ENCODE peak calls at places on chromosomes 13 and 19, in eight cellular contexts. One of them, this sample, is unnamed. For H3K4me1, the result is how much of the 10 kb centered on the place peaks cover.

GRCh38 chr13:32783067-32783466 is 196.8 kb downstream of the PDS5B start:
- DNase-seq in cardiac muscle cell: no peak
- DNase-seq in A549: no peak
- DNase-seq in CD4-positive, alpha-beta memory T cell: no peak
- DNase-seq in uterus: no peak
- DNase-seq in tibial artery: no peak
- DNase-seq in mesendoderm: no peak
- DNase-seq in ovary: no peak
- DNase-seq in this sample: no peak

GRCh38 chr13:49540552-49540951 is 44.8 kb downstream of the PHF11 start:
- DNase-seq in cardiac muscle cell: no peak
- DNase-seq in tibial artery: no peak
- DNase-seq in uterus: peak
- DNase-seq in ovary: no peak
- DNase-seq in CD4-positive, alpha-beta memory T cell: no peak
- DNase-seq in A549: no peak
- DNase-seq in mesendoderm: peak
- DNase-seq in this sample: no peak

GRCh38 chr13:81762449-81762848 is 1421.5 kb upstream of the SPRY2 start:
- DNase-seq in A549: no peak
- DNase-seq in tibial artery: no peak
- DNase-seq in cardiac muscle cell: no peak
- DNase-seq in CD4-positive, alpha-beta memory T cell: no peak
- DNase-seq in ovary: no peak
- DNase-seq in uterus: no peak
- DNase-seq in mesendoderm: no peak
- DNase-seq in this sample: no peak

GRCh38 chr13:101942535-101943157 is 459.2 kb downstream of the FGF14 start:
- DNase-seq in CD4-positive, alpha-beta memory T cell: no peak
- DNase-seq in cardiac muscle cell: no peak
- DNase-seq in ovary: no peak
- DNase-seq in A549: no peak
- DNase-seq in tibial artery: no peak
- DNase-seq in uterus: no peak
- DNase-seq in mesendoderm: no peak
- DNase-seq in this sample: no peak

GRCh38 chr13:110617326-110618072 is 2.2 kb downstream of the NAXD start:
- DNase-seq in mesendoderm: no peak
- DNase-seq in A549: no peak
- DNase-seq in uterus: peak
- DNase-seq in tibial artery: no peak
- DNase-seq in ovary: peak
- DNase-seq in CD4-positive, alpha-beta memory T cell: no peak
- DNase-seq in cardiac muscle cell: no peak
- DNase-seq in this sample: no peak

GRCh38 chr13:22937241-22937640 is 243.5 kb upstream of the SGCG start:
- DNase-seq in uterus: no peak
- DNase-seq in ovary: no peak
- DNase-seq in CD4-positive, alpha-beta memory T cell: no peak
- DNase-seq in tibial artery: no peak
- DNase-seq in mesendoderm: no peak
- DNase-seq in cardiac muscle cell: no peak
- DNase-seq in A549: no peak
- DNase-seq in this sample: no peak

GRCh38 chr13:30134578-30134977 is 172.8 kb downstream of the KATNAL1 start:
- DNase-seq in uterus: no peak
- DNase-seq in mesendoderm: no peak
- DNase-seq in tibial artery: no peak
- DNase-seq in CD4-positive, alpha-beta memory T cell: no peak
- DNase-seq in A549: no peak
- DNase-seq in ovary: no peak
- DNase-seq in cardiac muscle cell: no peak
- DNase-seq in this sample: no peak

GRCh38 chr13:29847501-29847983 is 2.9 kb downstream of the UBL3 start:
- DNase-seq in ovary: no peak
- DNase-seq in A549: peak
- DNase-seq in uterus: no peak
- DNase-seq in cardiac muscle cell: peak
- DNase-seq in mesendoderm: peak
- DNase-seq in tibial artery: no peak
- DNase-seq in CD4-positive, alpha-beta memory T cell: no peak
- DNase-seq in this sample: no peak

GRCh38 chr13:84433024-84433423 is 550.8 kb upstream of the SLITRK1 start:
- DNase-seq in tibial artery: no peak
- DNase-seq in cardiac muscle cell: no peak
- DNase-seq in A549: no peak
- DNase-seq in ovary: no peak
- DNase-seq in CD4-positive, alpha-beta memory T cell: no peak
- DNase-seq in uterus: no peak
- DNase-seq in mesendoderm: no peak
- DNase-seq in this sample: no peak

GRCh38 chr13:21749410-21749809 is 78.5 kb downstream of the FGF9 start:
- DNase-seq in ovary: no peak
- DNase-seq in mesendoderm: no peak
- DNase-seq in uterus: no peak
- DNase-seq in tibial artery: no peak
- DNase-seq in CD4-positive, alpha-beta memory T cell: no peak
- DNase-seq in A549: no peak
- DNase-seq in cardiac muscle cell: no peak
- DNase-seq in this sample: no peak

GRCh38 chr19:1229056-1229607 is 8.7 kb downstream of the CBARP start:
- DNase-seq in CD4-positive, alpha-beta memory T cell: no peak
- DNase-seq in tibial artery: no peak
- DNase-seq in mesendoderm: no peak
- DNase-seq in cardiac muscle cell: no peak
- DNase-seq in A549: no peak
- DNase-seq in ovary: no peak
- DNase-seq in uterus: no peak
- DNase-seq in this sample: no peak

GRCh38 chr19:54682306-54682705 is 19.5 kb downstream of the LILRB4 start:
- DNase-seq in cardiac muscle cell: no peak
- DNase-seq in A549: no peak
- DNase-seq in mesendoderm: no peak
- DNase-seq in uterus: no peak
- DNase-seq in ovary: no peak
- DNase-seq in CD4-positive, alpha-beta memory T cell: no peak
- DNase-seq in tibial artery: no peak
- DNase-seq in this sample: no peak

GRCh38 chr13:42110410-42111155 is 62.1 kb downstream of the DGKH start:
- DNase-seq in mesendoderm: peak
- DNase-seq in A549: peak
- DNase-seq in cardiac muscle cell: peak
- DNase-seq in ovary: no peak
- DNase-seq in uterus: no peak
- DNase-seq in CD4-positive, alpha-beta memory T cell: no peak
- DNase-seq in tibial artery: no peak
- DNase-seq in this sample: no peak

GRCh38 chr19:14146789-14147216 is 10.4 kb upstream of the ASF1B start:
- DNase-seq in uterus: peak
- DNase-seq in A549: no peak
- DNase-seq in ovary: no peak
- DNase-seq in tibial artery: no peak
- DNase-seq in mesendoderm: no peak
- DNase-seq in cardiac muscle cell: no peak
- DNase-seq in CD4-positive, alpha-beta memory T cell: no peak
- DNase-seq in this sample: peak

GRCh38 chr19:1172353-1173159 is 1.5 kb downstream of the SBNO2 start:
- DNase-seq in CD4-positive, alpha-beta memory T cell: no peak
- DNase-seq in A549: peak
- DNase-seq in cardiac muscle cell: no peak
- DNase-seq in mesendoderm: peak
- DNase-seq in uterus: peak
- DNase-seq in tibial artery: peak
- DNase-seq in ovary: peak
- DNase-seq in this sample: peak

GRCh38 chr13:18212873-18213272 is 968.8 kb downstream of the TUBA3C start:
- DNase-seq in CD4-positive, alpha-beta memory T cell: no peak
- DNase-seq in cardiac muscle cell: no peak
- DNase-seq in tibial artery: no peak
- DNase-seq in mesendoderm: peak
- DNase-seq in uterus: no peak
- DNase-seq in ovary: no peak
- DNase-seq in A549: peak
- DNase-seq in this sample: no peak

GRCh38 chr19:35347930-35348298 is 212 bp downstream of the FFAR1 start:
- DNase-seq in ovary: no peak
- DNase-seq in tibial artery: no peak
- DNase-seq in cardiac muscle cell: no peak
- DNase-seq in A549: no peak
- DNase-seq in uterus: no peak
- DNase-seq in CD4-positive, alpha-beta memory T cell: peak
- DNase-seq in mesendoderm: no peak
- DNase-seq in this sample: no peak

GRCh38 chr19:2333027-2333806 is 4.7 kb downstream of the SPPL2B start:
- DNase-seq in tibial artery: no peak
- DNase-seq in A549: no peak
- DNase-seq in ovary: no peak
- DNase-seq in mesendoderm: no peak
- DNase-seq in CD4-positive, alpha-beta memory T cell: peak
- DNase-seq in cardiac muscle cell: no peak
- DNase-seq in uterus: no peak
- DNase-seq in this sample: peak

GRCh38 chr19:38047641-38048040 is 140.6 kb downstream of the SIPA1L3 start:
- DNase-seq in mesendoderm: no peak
- DNase-seq in ovary: no peak
- DNase-seq in uterus: no peak
- DNase-seq in CD4-positive, alpha-beta memory T cell: peak
- DNase-seq in A549: no peak
- DNase-seq in tibial artery: no peak
- DNase-seq in cardiac muscle cell: no peak
- DNase-seq in this sample: no peak

GRCh38 chr13:23654111-23655110 is 84.2 kb downstream of the TNFRSF19 start:
- DNase-seq in ovary: no peak
- DNase-seq in CD4-positive, alpha-beta memory T cell: no peak
- DNase-seq in tibial artery: no peak
- DNase-seq in mesendoderm: no peak
- DNase-seq in A549: no peak
- DNase-seq in uterus: no peak
- DNase-seq in cardiac muscle cell: no peak
- DNase-seq in this sample: peak

GRCh38 chr19:17121736-17122293 is 46.2 kb downstream of the MYO9B start:
- DNase-seq in CD4-positive, alpha-beta memory T cell: no peak
- DNase-seq in uterus: no peak
- DNase-seq in tibial artery: peak
- DNase-seq in cardiac muscle cell: no peak
- DNase-seq in mesendoderm: no peak
- DNase-seq in A549: no peak
- DNase-seq in ovary: no peak
- DNase-seq in this sample: no peak

DNA sequence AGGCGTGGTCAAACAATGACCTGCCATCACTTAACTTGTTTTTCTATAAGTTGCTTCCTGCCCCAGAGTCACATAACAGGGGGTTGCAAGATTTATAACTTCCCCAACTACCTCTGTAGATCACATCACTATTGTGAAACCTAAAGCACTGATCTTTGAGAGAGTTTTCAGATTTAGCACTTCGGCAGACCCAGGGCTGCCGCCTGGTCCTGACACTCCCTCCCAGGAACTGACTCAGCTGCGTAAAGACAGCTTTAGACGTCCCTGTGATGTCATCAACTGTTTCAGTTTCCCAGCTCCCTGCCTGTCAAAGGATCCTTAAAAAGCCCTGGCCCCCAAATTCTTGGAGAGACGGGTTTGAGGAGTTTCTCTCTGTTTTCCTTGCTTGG is 33.3 kb downstream of the IGFL2 start:
- DNase-seq in ovary: no peak
- DNase-seq in cardiac muscle cell: no peak
- DNase-seq in mesendoderm: no peak
- DNase-seq in tibial artery: peak
- DNase-seq in CD4-positive, alpha-beta memory T cell: no peak
- DNase-seq in A549: peak
- DNase-seq in uterus: no peak
- DNase-seq in this sample: no peak
- H3K27ac ChIP-seq in ovary: no peak
- H3K27ac ChIP-seq in cardiac muscle cell: no peak
- H3K27ac ChIP-seq in mesendoderm: no peak
- H3K27ac ChIP-seq in tibial artery: no peak
- H3K27ac ChIP-seq in CD4-positive, alpha-beta memory T cell: no peak
- H3K27ac ChIP-seq in A549: peak
- H3K27ac ChIP-seq in uterus: no peak
- H3K27ac ChIP-seq in this sample: no peak

GRCh38 chr19:12939908-12940533 is 1.6 kb downstream of the CALR start:
- DNase-seq in ovary: no peak
- DNase-seq in uterus: no peak
- DNase-seq in CD4-positive, alpha-beta memory T cell: no peak
- DNase-seq in cardiac muscle cell: no peak
- DNase-seq in tibial artery: no peak
- DNase-seq in A549: no peak
- DNase-seq in mesendoderm: no peak
- DNase-seq in this sample: peak
- H3K4me1 ChIP-seq in ovary: under half
- H3K4me1 ChIP-seq in uterus: under half
- H3K4me1 ChIP-seq in CD4-positive, alpha-beta memory T cell: under half
- H3K4me1 ChIP-seq in cardiac muscle cell: under half
- H3K4me1 ChIP-seq in tibial artery: under half
- H3K4me1 ChIP-seq in A549: under half
- H3K4me1 ChIP-seq in mesendoderm: under half
- H3K4me1 ChIP-seq in this sample: under half

DNA sequence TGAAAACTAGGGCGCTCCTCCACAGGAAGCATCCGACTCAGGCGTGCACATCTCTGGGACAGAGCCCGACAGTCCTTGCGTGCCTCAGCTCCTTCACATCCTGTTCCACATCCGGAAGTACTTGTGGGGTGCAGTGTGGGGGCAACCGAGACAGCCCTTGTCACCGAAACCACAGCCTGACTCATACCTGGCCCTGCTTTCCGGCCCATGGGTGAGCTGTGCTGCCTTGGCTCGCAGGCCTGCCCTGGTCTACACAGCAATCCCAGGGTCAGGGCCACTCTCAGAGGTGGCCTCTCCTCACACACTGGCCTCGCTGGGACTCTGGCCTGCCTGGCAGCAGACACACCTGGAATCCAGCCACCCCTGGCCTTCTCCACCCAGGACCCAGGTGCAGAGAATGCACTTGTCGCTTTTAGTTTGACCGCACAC is 100.4 kb downstream of the STK24 start:
- DNase-seq in tibial artery: no peak
- DNase-seq in ovary: no peak
- DNase-seq in CD4-positive, alpha-beta memory T cell: peak
- DNase-seq in uterus: peak
- DNase-seq in A549: no peak
- DNase-seq in mesendoderm: peak
- DNase-seq in cardiac muscle cell: no peak
- DNase-seq in this sample: no peak
- H3K4me3 ChIP-seq in tibial artery: no peak
- H3K4me3 ChIP-seq in ovary: no peak
- H3K4me3 ChIP-seq in CD4-positive, alpha-beta memory T cell: peak
- H3K4me3 ChIP-seq in uterus: no peak
- H3K4me3 ChIP-seq in A549: no peak
- H3K4me3 ChIP-seq in mesendoderm: no peak
- H3K4me3 ChIP-seq in cardiac muscle cell: no peak
- H3K4me3 ChIP-seq in this sample: no peak

DNA sequence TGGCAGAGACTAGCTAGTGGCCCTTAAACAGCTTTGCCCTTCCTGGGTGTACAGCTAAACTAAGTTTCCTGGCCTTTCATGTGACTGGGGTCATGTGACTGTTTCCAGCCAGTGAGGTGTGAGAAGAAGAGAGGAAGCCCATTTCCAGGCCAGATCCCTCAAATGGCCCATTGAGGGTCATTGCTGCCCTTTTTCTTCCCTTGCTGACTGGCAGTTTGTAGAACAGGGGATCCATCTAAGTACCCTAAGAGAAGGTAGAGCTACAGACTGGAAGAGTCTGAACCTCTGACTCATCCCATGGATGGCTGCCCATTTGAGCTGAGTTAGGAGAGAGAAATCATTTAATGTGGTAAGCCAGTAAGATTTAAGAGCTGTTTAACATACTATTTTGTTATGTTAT is 2.8 kb downstream of the SWSAP1 start:
- DNase-seq in CD4-positive, alpha-beta memory T cell: no peak
- DNase-seq in mesendoderm: no peak
- DNase-seq in uterus: peak
- DNase-seq in A549: peak
- DNase-seq in ovary: no peak
- DNase-seq in cardiac muscle cell: no peak
- DNase-seq in tibial artery: no peak
- DNase-seq in this sample: no peak
- H3K27ac ChIP-seq in CD4-positive, alpha-beta memory T cell: no peak
- H3K27ac ChIP-seq in mesendoderm: no peak
- H3K27ac ChIP-seq in uterus: peak
- H3K27ac ChIP-seq in A549: peak
- H3K27ac ChIP-seq in ovary: no peak
- H3K27ac ChIP-seq in cardiac muscle cell: no peak
- H3K27ac ChIP-seq in tibial artery: peak
- H3K27ac ChIP-seq in this sample: no peak

This sample was measured in right cardiac atrium.